ENCODE peak calls at places on chromosomes 13 and 19, in eight cellular contexts. H is psoas muscle; J is stimulated activated CD4-positive, alpha-beta T cell treated with anti-CD3 and anti-CD28 coated beads, Interleukin-4, amount 100 ng/mL, for 4 hours; W is CD8-positive, alpha-beta memory T cell; U is amniotic epithelial cell; E is fibroblast of lung; D is MCF 10A; M is activated T-helper 9 cell treated with anti-CD3 and anti-CD28 coated beads, Interleukin-2, amount 50 U/mL, for 16 hours. N is an unnamed sample.

GRCh38 chr19:36103842-36104552 is 6.9 kb upstream of the OVOL3 start:
- DNase-seq in H (no peak), W (no peak), D (no peak), J (no peak), M (no peak), E (peak), U (no peak), N (peak)

GRCh38 chr13:33487575-33488243 is 202.2 kb upstream of the STARD13 start:
- DNase-seq in W (no peak), M (no peak), H (no peak), E (no peak), D (peak), J (no peak), U (peak), N (peak)

GRCh38 chr19:34254552-34255432 is at the start of gene GARRE1:
- DNase-seq in D (no peak), M (peak), E (peak), H (peak), J (peak), U (peak), W (peak), N (no peak)

GRCh38 chr13:32491028-32491427 is 47.6 kb downstream of the N4BP2L2 start:
- DNase-seq in D (no peak), M (no peak), H (no peak), J (no peak), W (no peak), U (no peak), E (no peak), N (no peak)

GRCh38 chr13:50592412-50593145 is 250.9 kb downstream of the DLEU7 start:
- DNase-seq in E (peak), D (peak), W (no peak), J (no peak), M (no peak), H (no peak), U (peak), N (peak)

GRCh38 chr19:40433391-40434216 is 7.8 kb upstream of the SERTAD1 start:
- DNase-seq in M (peak), D (peak), U (peak), J (peak), W (peak), E (peak), H (peak), N (peak)

GRCh38 chr13:30679483-30680330 is 55.6 kb upstream of the ALOX5AP start:
- DNase-seq in M (no peak), D (peak), E (peak), H (no peak), W (peak), J (no peak), U (peak), N (peak)

GRCh38 chr13:29933401-29933800 is 83.0 kb upstream of the UBL3 start:
- DNase-seq in D (no peak), J (no peak), W (no peak), H (no peak), U (no peak), M (no peak), E (no peak), N (no peak)

GRCh38 chr13:100399455-100399854 is 189.1 kb downstream of the GGACT start:
- DNase-seq in H (no peak), M (no peak), J (no peak), U (no peak), W (no peak), E (no peak), D (no peak), N (no peak)

GRCh38 chr13:113759525-113760137 is 605 bp downstream of the TMEM255B start:
- DNase-seq in U (peak), E (no peak), J (no peak), W (no peak), H (peak), M (no peak), D (peak), N (no peak)

GRCh38 chr19:40365613-40366401 is 17.3 kb downstream of the PLD3 start:
- DNase-seq in W (peak), U (peak), E (peak), M (peak), D (no peak), J (peak), H (peak), N (peak)

GRCh38 chr13:42740753-42741152 is 40.6 kb upstream of the FAM216B start:
- DNase-seq in U (peak), E (no peak), D (peak), W (no peak), M (no peak), J (no peak), H (peak), N (peak)

GRCh38 chr19:35797663-35798062 is 15.0 kb downstream of the PRODH2 start:
- DNase-seq in J (peak), W (no peak), E (no peak), H (no peak), U (no peak), M (no peak), D (no peak), N (no peak)

GRCh38 chr19:32308436-32309077 is 36.9 kb upstream of the ZNF507 start:
- DNase-seq in J (no peak), M (no peak), E (no peak), W (no peak), U (peak), H (no peak), D (no peak), N (no peak)

GRCh38 chr19:12782424-12783225 is 7.3 kb upstream of the HOOK2 start:
- DNase-seq in J (peak), D (peak), U (peak), W (peak), H (peak), M (peak), E (peak), N (no peak)

GRCh38 chr19:1279261-1279660 is 3.9 kb downstream of the FAM174C start:
- DNase-seq in D (no peak), M (no peak), E (no peak), U (no peak), W (no peak), J (no peak), H (no peak), N (no peak)

GRCh38 chr13:77449265-77449664 is 86.2 kb upstream of the SCEL start:
- DNase-seq in H (no peak), U (no peak), M (no peak), J (no peak), W (no peak), D (no peak), E (no peak), N (no peak)